ENCODE peak calls at places on chromosomes 12 and 14, in eight cellular contexts. K is CD8-positive, alpha-beta T cell; W is psoas muscle; H is IMR-90; L is left ventricle myocardium inferior; A is astrocyte; G is PC-3; I is HCT116. J is an unnamed sample.

GRCh38 chr12:79561401-79562132 is 129.2 kb downstream of the PAWR start:
- DNase-seq in W (no peak), L (no peak), I (no peak), K (no peak), A (no peak), G (no peak), H (no peak), J (no peak)

GRCh38 chr14:85731198-85731597 is 201.3 kb downstream of the FLRT2 start:
- DNase-seq in W (peak; percentile 41), K (no peak), G (no peak), I (no peak), L (peak; percentile 35), H (peak; percentile 64), A (peak; percentile 83), J (peak; percentile 11)

GRCh38 chr14:64723691-64724577 is 19.7 kb downstream of the PLEKHG3 start:
- DNase-seq in K (no peak), I (no peak), H (no peak), G (no peak), L (peak; percentile 4), A (no peak), W (no peak), J (no peak)

GRCh38 chr12:124469193-124469888 is 98.1 kb downstream of the NCOR2 start:
- DNase-seq in H (no peak), G (peak; percentile 30), W (no peak), K (no peak), L (no peak), A (no peak), I (no peak), J (no peak)

GRCh38 chr14:58299665-58300202 is 1.4 kb downstream of the ARID4A start:
- DNase-seq in K (no peak), I (no peak), H (no peak), L (no peak), G (peak; percentile 53), W (no peak), A (no peak), J (no peak)

GRCh38 chr12:87323369-87323768 is 705.8 kb downstream of the C12orf50 start:
- DNase-seq in K (no peak), I (no peak), H (peak; percentile 94), A (peak; percentile 97), L (no peak), G (peak; percentile 48), W (no peak), J (peak; percentile 58)

GRCh38 chr12:66129934-66130266 is 650 bp downstream of the LLPH start:
- DNase-seq in K (no peak), H (no peak), G (no peak), L (no peak), I (no peak), W (no peak), A (peak; percentile 23), J (no peak)

GRCh38 chr14:51901475-51902024 is 41.1 kb downstream of the GNG2 start:
- DNase-seq in H (no peak), W (no peak), L (no peak), A (no peak), K (no peak), G (no peak), I (no peak), J (no peak)

GRCh38 chr14:104477804-104478375 is 101.7 kb upstream of the C14orf180 start:
- DNase-seq in I (no peak), L (no peak), A (no peak), K (no peak), W (no peak), G (no peak), H (no peak), J (no peak)

GRCh38 chr14:32417956-32418552 is 89.0 kb downstream of the AKAP6 start:
- DNase-seq in W (no peak), H (peak; percentile 59), K (no peak), G (peak; percentile 82), I (no peak), A (peak; percentile 76), L (peak; percentile 31), J (no peak)

GRCh38 chr14:23056257-23056955 is 914 bp downstream of the CDH24 start:
- DNase-seq in A (peak; percentile 31), G (peak; percentile 80), L (peak; percentile 59), I (peak; percentile 81), K (peak; percentile 60), W (peak; percentile 71), H (peak; percentile 65), J (no peak)

GRCh38 chr12:100632445-100632892 is 59.0 kb downstream of the GAS2L3 start:
- DNase-seq in W (no peak), L (no peak), G (no peak), H (no peak), A (no peak), K (no peak), I (no peak), J (no peak)

GRCh38 chr12:50640321-50640939 is 123.5 kb upstream of the ATF1 start:
- DNase-seq in A (no peak), H (no peak), G (no peak), I (no peak), L (no peak), W (no peak), K (no peak), J (no peak)

GRCh38 chr12:2479866-2480510 is 314.8 kb upstream of the FKBP4 start:
- DNase-seq in I (no peak), L (no peak), W (no peak), H (no peak), K (no peak), G (no peak), A (no peak), J (no peak)
- H3K27ac ChIP-seq in I (no peak overlapping the region), L (no peak overlapping the region), W (no peak overlapping the region), H (no peak overlapping the region), K (no peak overlapping the region), G (no peak overlapping the region), A (no peak overlapping the region), J (no peak overlapping the region)

DNA sequence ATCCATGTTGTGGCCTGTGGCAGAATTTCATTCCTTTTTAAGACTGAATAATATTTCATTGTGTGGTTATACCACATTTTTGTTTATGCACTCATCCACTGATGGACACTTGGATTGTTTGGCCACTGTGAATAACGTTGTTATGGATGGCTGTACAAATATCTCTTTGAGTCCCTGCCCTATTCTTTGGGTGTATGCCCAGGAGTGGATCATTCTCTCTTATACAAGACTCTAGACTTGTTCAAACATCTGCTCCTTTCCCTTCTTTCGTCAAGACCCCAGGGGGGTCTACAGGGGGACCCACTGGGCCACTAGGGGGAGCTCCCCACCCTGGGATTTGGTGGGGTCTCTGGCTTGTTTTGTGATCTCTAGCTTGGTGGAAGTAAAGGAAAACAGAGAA is 77.4 kb downstream of the FBXL14 start:
- DNase-seq in K (no peak), G (peak; percentile 90), A (peak; percentile 92), I (no peak), W (no peak), H (peak; percentile 82), L (no peak), J (no peak)
- TF ChIP-seq CTCF in K (no peak), G (peak; percentile 66), A (peak; percentile 44), I (peak; percentile 71), W (peak; percentile 9), H (peak; percentile 43), L (peak; percentile 47), J (peak; percentile 53)

GRCh38 chr12:7362734-7363133 is 58.9 kb downstream of the ACSM4 start:
- DNase-seq in W (no peak), K (no peak), I (no peak), H (no peak), G (no peak), L (no peak), A (no peak), J (no peak)

DNA sequence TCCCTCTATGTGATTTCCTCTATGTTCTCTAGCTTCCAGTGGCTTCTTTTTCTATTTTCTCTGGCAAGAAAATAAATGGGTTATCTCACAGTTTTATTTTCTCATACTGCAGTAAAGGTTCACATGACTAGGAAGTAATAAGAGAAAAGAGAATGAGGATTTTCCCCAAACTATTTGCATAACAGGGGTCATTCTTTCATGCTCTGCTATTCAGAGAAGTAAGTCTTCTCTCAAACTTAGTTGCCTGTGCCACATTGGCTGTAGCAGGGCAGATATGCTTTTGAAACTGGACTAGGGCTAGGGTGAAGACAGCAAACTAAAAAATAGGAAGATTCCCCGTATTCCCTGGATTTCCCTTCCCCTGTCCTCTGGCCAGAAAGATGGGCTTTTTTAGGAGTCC is 57.4 kb downstream of the ACSM4 start:
- DNase-seq in K (no peak), I (no peak), H (no peak), G (no peak), L (no peak), A (no peak), W (no peak), J (no peak)
- H3K9me3 ChIP-seq in K (no peaks in the 10 kb centered on the region), I (no peaks in the 10 kb centered on the region), H (no peaks in the 10 kb centered on the region), G (no peaks in the 10 kb centered on the region), L (peaks cover 10% of the 10 kb centered on the region), A (no peaks in the 10 kb centered on the region), W (peaks cover 8% of the 10 kb centered on the region), J (no peaks in the 10 kb centered on the region)

DNA sequence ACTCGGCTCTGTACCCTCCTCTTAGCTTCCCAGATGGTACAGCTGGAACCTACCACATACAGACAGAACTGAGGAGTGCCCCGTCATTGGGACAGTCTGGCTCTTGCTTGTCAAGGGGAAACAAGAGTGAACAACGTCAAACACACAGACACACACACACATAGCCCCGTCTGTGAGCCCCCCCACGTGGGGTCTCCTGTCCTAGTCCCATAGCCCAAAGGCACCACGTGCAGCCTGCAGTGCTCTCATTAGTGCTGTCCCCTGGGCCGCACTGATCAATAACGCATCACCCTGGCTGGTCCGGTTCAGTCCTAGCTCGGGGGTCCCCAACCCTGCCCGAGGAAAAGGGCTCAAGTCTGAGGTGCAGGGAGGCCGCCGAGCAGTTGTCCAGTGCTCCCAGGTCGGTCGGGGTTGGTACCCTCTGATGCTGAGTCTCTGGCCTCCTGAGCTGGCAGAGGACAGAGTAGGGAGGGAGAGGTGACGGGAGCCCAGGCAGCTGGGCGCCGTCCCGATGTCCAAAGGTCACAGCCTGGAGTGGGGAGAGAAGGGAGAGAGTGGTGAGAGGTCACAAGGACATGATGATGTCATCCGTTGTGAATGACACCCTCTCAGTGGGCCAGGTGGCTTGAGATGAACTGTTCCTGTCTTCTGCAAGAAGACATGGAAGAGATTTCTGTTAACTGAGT is 105.4 kb upstream of the NOS1 start:
- DNase-seq in G (no peak), K (no peak), W (no peak), A (no peak), H (no peak), I (no peak), L (no peak), J (no peak)
- H3K27ac ChIP-seq in G (no peak overlapping the region), K (no peak overlapping the region), W (no peak overlapping the region), A (no peak overlapping the region), H (no peak overlapping the region), I (no peak overlapping the region), L (no peak overlapping the region), J (no peak overlapping the region)

GRCh38 chr12:3964404-3964803 is 91.2 kb upstream of the PARP11 start:
- DNase-seq in A (no peak), W (no peak), G (no peak), K (no peak), H (no peak), I (peak; percentile 1), L (no peak), J (no peak)
- TF ChIP-seq CTCF in A (no peak), W (no peak), G (peak; percentile 28), K (no peak), H (no peak), I (peak; percentile 20), L (peak; percentile 61), J (peak; percentile 14)

GRCh38 chr12:132455565-132455964 is 34.4 kb upstream of the FBRSL1 start:
- DNase-seq in G (no peak), A (no peak), L (no peak), W (no peak), H (no peak), I (no peak), K (no peak), J (no peak)
- H3K9me3 ChIP-seq in G (no peaks in the 10 kb centered on the region), A (peaks cover 5% of the 10 kb centered on the region), L (peaks cover 5% of the 10 kb centered on the region), W (no peaks in the 10 kb centered on the region), H (peaks cover 3% of the 10 kb centered on the region), I (no peaks in the 10 kb centered on the region), K (no peaks in the 10 kb centered on the region), J (peaks cover 36% of the 10 kb centered on the region)